ENCODE peak calls at places on chromosomes 11 and 22, in four cellular contexts. F is CD8-positive, alpha-beta memory T cell; Z is body of pancreas; C is A549. D is an unnamed sample.

GRCh38 chr11:90218606-90219005 is 4.2 kb downstream of the CHORDC1 start:
- DNase-seq in F (no peak), Z (no peak), C (no peak), D (no peak)

GRCh38 chr11:65410936-65411680 is 11.5 kb upstream of the NEAT1 start:
- DNase-seq in F (no peak), Z (no peak), C (no peak), D (no peak)

GRCh38 chr22:29784451-29785361 is 17.5 kb downstream of the UQCR10 start:
- DNase-seq in F (no peak), Z (peak; percentile 68), C (no peak), D (no peak)

GRCh38 chr11:65894034-65894591 is 3.6 kb downstream of the CCDC85B start:
- DNase-seq in F (peak; percentile 40), Z (no peak), C (no peak), D (no peak)

GRCh38 chr11:86150826-86151187 is 81.9 kb upstream of the PICALM start:
- DNase-seq in F (no peak), Z (no peak), C (no peak), D (peak; percentile 78)

GRCh38 chr22:36879775-36880174 is 19.0 kb downstream of the NCF4 start:
- DNase-seq in F (no peak), Z (no peak), C (no peak), D (no peak)

GRCh38 chr11:110777765-110778164 is 65.5 kb upstream of the ARHGAP20 start:
- DNase-seq in F (no peak), Z (peak; percentile 14), C (no peak), D (no peak)

GRCh38 chr11:126430581-126431320 is 75.3 kb downstream of the ST3GAL4 start:
- DNase-seq in F (no peak), Z (no peak), C (no peak), D (no peak)

GRCh38 chr11:60985991-60986915 is 14.8 kb downstream of the CD6 start:
- DNase-seq in F (peak; percentile 96), Z (peak; percentile 69), C (peak; percentile 13), D (no peak)

GRCh38 chr11:45259607-45260006 is 26.5 kb downstream of the SYT13 start:
- DNase-seq in F (no peak), Z (no peak), C (peak; percentile 46), D (no peak)

GRCh38 chr11:103671143-103671651 is 365.2 kb upstream of the DDI1 start:
- DNase-seq in F (no peak), Z (no peak), C (no peak), D (no peak)

GRCh38 chr11:30244255-30244654 is 13.4 kb downstream of the FSHB start:
- DNase-seq in F (no peak), Z (no peak), C (peak; percentile 8), D (no peak)

GRCh38 chr22:50112151-50113118 is 22.6 kb downstream of the MOV10L1 start:
- DNase-seq in F (no peak), Z (peak; percentile 11), C (no peak), D (no peak)

GRCh38 chr22:42791721-42792452 is 65.2 kb downstream of the ARFGAP3 start:
- DNase-seq in F (no peak), Z (peak; percentile 21), C (no peak), D (peak; percentile 37)

GRCh38 chr11:75598264-75598663 is 36.2 kb downstream of the SERPINH1 start:
- DNase-seq in F (no peak), Z (no peak), C (no peak), D (no peak)

GRCh38 chr22:26471522-26471921 is 12.1 kb downstream of the HPS4 start:
- DNase-seq in F (no peak), Z (no peak), C (peak; percentile 76), D (peak; percentile 61)

GRCh38 chr11:20002312-20003216 is 157.7 kb downstream of the DBX1 start:
- DNase-seq in F (no peak), Z (peak; percentile 44), C (peak; percentile 75), D (no peak)

GRCh38 chr22:23285734-23286133 is 105.4 kb downstream of the BCR start:
- DNase-seq in F (no peak), Z (no peak), C (no peak), D (no peak)

GRCh38 chr11:1782831-1783724 is 19.4 kb upstream of the CTSD start:
- DNase-seq in F (no peak), Z (peak; percentile 55), C (peak; percentile 31), D (peak; percentile 30)

GRCh38 chr11:121592708-121593107 is 139.9 kb upstream of the SORL1-AS1 start:
- DNase-seq in F (no peak), Z (no peak), C (no peak), D (no peak)

GRCh38 chr22:37485714-37486223 is 415 bp downstream of the MFNG start:
- DNase-seq in F (peak; percentile 45), Z (no peak), C (no peak), D (no peak)

GRCh38 chr11:73662445-73663157 is 16.2 kb downstream of the PLEKHB1 start:
- DNase-seq in F (no peak), Z (no peak), C (no peak), D (no peak)

GRCh38 chr22:23263651-23264555 is 83.6 kb downstream of the BCR start:
- DNase-seq in F (peak; percentile 54), Z (peak; percentile 29), C (no peak), D (no peak)

GRCh38 chr11:43393765-43394355 is 35.1 kb downstream of the TTC17 start:
- DNase-seq in F (no peak), Z (peak; percentile 66), C (no peak), D (no peak)

GRCh38 chr22:30241576-30242371 is 4.8 kb downstream of the LIF start:
- DNase-seq in F (no peak), Z (no peak), C (no peak), D (peak; percentile 45)

GRCh38 chr11:2929511-2929879 is 275 bp upstream of the PHLDA2 start:
- DNase-seq in F (no peak), Z (peak; percentile 70), C (peak; percentile 81), D (no peak)

GRCh38 chr22:39959640-39960447 is at the start of gene TMA7B:
- DNase-seq in F (peak; percentile 52), Z (no peak), C (peak; percentile 13), D (peak; percentile 45)

GRCh38 chr22:43832393-43833265 is 20.5 kb upstream of the EFCAB6 start:
- DNase-seq in F (no peak), Z (no peak), C (no peak), D (no peak)

GRCh38 chr11:128879817-128880216 is 11.3 kb upstream of the KCNJ5 start:
- DNase-seq in F (no peak), Z (no peak), C (no peak), D (no peak)

GRCh38 chr22:20239951-20240773 is 28.0 kb downstream of the RTN4R start:
- DNase-seq in F (no peak), Z (no peak), C (no peak), D (no peak)

GRCh38 chr11:128271401-128271800 is 316.0 kb downstream of the ETS1 start:
- DNase-seq in F (no peak), Z (no peak), C (no peak), D (no peak)

GRCh38 chr11:94788396-94788795 is 20.2 kb downstream of the AMOTL1 start:
- DNase-seq in F (no peak), Z (no peak), C (no peak), D (no peak)
- H3K4me1 ChIP-seq in F (no peaks in the 10 kb centered on the region), Z (peaks cover 69% of the 10 kb centered on the region), C (peaks cover 8% of the 10 kb centered on the region), D (peaks cover 19% of the 10 kb centered on the region)

GRCh38 chr11:6397156-6397555 is 6.9 kb downstream of the SMPD1 start:
- DNase-seq in F (no peak), Z (no peak), C (no peak), D (no peak)
- H3K27ac ChIP-seq in F (no peak overlapping the region), Z (no peak overlapping the region), C (no peak overlapping the region), D (no peak overlapping the region)

GRCh38 chr11:25200925-25201324 is 704.1 kb downstream of the LUZP2 start:
- DNase-seq in F (no peak), Z (no peak), C (no peak), D (no peak)
- H3K4me3 ChIP-seq in F (no peak overlapping the region), Z (no peak overlapping the region), C (no peak overlapping the region), D (no peak overlapping the region)

GRCh38 chr22:46746620-46747019 is 8.6 kb upstream of the CERK start:
- DNase-seq in F (no peak), Z (peak; percentile 56), C (no peak), D (no peak)
- H3K4me1 ChIP-seq in F (peaks cover 27% of the 10 kb centered on the region), Z (peaks cover 12% of the 10 kb centered on the region), C (peaks cover 33% of the 10 kb centered on the region), D (peaks cover 12% of the 10 kb centered on the region)

D was measured in SJCRH30.